ENCODE peak calls at places on chromosomes 3 and 15, in six cellular contexts. G, N, L, S, E and R are unnamed samples.

GRCh38 chr3:39383190-39383912 is at the start of gene SLC25A38:
- DNase-seq in N (no peak), E (peak; percentile 87), G (peak; percentile 84), L (peak; percentile 92), S (peak; percentile 94), R (peak; percentile 81)

GRCh38 chr3:49805884-49806701 is 3.0 kb downstream of the INKA1 start:
- DNase-seq in L (no peak), G (peak; percentile 57), E (no peak), N (no peak), S (peak; percentile 82), R (no peak)

GRCh38 chr3:12875857-12876451 is 34.6 kb upstream of the RPL32 start:
- DNase-seq in N (no peak), G (peak; percentile 54), S (peak; percentile 79), L (peak; percentile 91), E (peak; percentile 70), R (no peak)

GRCh38 chr3:10600159-10601125 is 95.1 kb upstream of the ATP2B2 start:
- DNase-seq in S (no peak), L (no peak), E (no peak), G (no peak), N (no peak), R (no peak)

GRCh38 chr3:45064512-45065372 is 38.6 kb downstream of the CLEC3B start:
- DNase-seq in E (no peak), L (no peak), G (no peak), N (no peak), S (no peak), R (peak; percentile 79)

GRCh38 chr3:18868911-18869689 is 279.2 kb upstream of the KCNH8 start:
- DNase-seq in N (no peak), S (no peak), L (no peak), G (no peak), E (no peak), R (no peak)

GRCh38 chr15:99390667-99391066 is 139.4 kb downstream of the LRRC28 start:
- DNase-seq in N (no peak), S (no peak), E (no peak), G (no peak), L (no peak), R (no peak)

GRCh38 chr3:9339750-9340449 is 23.0 kb upstream of the THUMPD3 start:
- DNase-seq in L (no peak), S (peak; percentile 26), E (peak; percentile 29), N (no peak), G (no peak), R (no peak)

GRCh38 chr3:7999363-7999762 is 502.3 kb upstream of the LMCD1 start:
- DNase-seq in L (no peak), N (no peak), S (no peak), E (no peak), G (no peak), R (no peak)

GRCh38 chr3:61371123-61371522 is 119.9 kb upstream of the FHIT start:
- DNase-seq in L (peak; percentile 1), E (no peak), S (peak; percentile 15), G (peak; percentile 32), N (peak; percentile 7), R (no peak)